ENCODE peak calls at places on chromosome 14, in ten cellular contexts. A is right atrium auricular region, Q is stomach, H is IMR-90, V is A549, X is foreskin fibroblast, I is brain microvascular endothelial cell, D is GM06990, R is cardiac fibroblast, L is dorsolateral prefrontal cortex. J is an unnamed sample.

GRCh38 chr14:20347747-20348146 is 4.3 kb downstream of the PARP2 start:
- DNase-seq in A (no peak), Q (no peak), H (no peak), V (no peak), X (no peak), I (no peak), D (no peak), R (no peak), L (no peak), J (no peak)

GRCh38 chr14:71362282-71362681 is 455.0 kb downstream of the PCNX1 start:
- DNase-seq in A (no peak), Q (no peak), H (no peak), V (no peak), X (no peak), I (no peak), D (no peak), R (no peak), L (no peak), J (no peak)

GRCh38 chr14:42490536-42490935 is 883.9 kb downstream of the LRFN5 start:
- DNase-seq in A (no peak), Q (no peak), H (peak), V (no peak), X (peak), I (no peak), D (no peak), R (peak), L (no peak), J (no peak)

GRCh38 chr14:104749111-104749649 is 3.8 kb upstream of the SIVA1 start:
- DNase-seq in A (no peak), Q (no peak), H (peak), V (no peak), X (peak), I (no peak), D (no peak), R (no peak), L (peak), J (no peak)

GRCh38 chr14:88551936-88552565 is 2.8 kb downstream of the PTPN21 start:
- DNase-seq in A (no peak), Q (no peak), H (peak), V (no peak), X (peak), I (no peak), D (no peak), R (peak), L (peak), J (peak)

GRCh38 chr14:31207287-31207745 is 277 bp downstream of the HECTD1 start:
- DNase-seq in A (peak), Q (no peak), H (no peak), V (no peak), X (no peak), I (no peak), D (no peak), R (no peak), L (no peak), J (no peak)

GRCh38 chr14:65961004-65961403 is 525.2 kb upstream of the CCDC196 start:
- DNase-seq in A (peak), Q (peak), H (peak), V (peak), X (peak), I (peak), D (peak), R (peak), L (no peak), J (peak)

GRCh38 chr14:54348923-54349615 is 47.7 kb upstream of the CDKN3 start:
- DNase-seq in A (peak), Q (no peak), H (peak), V (no peak), X (peak), I (peak), D (no peak), R (peak), L (peak), J (peak)

GRCh38 chr14:41235466-41235865 is 371.2 kb upstream of the LRFN5 start:
- DNase-seq in A (no peak), Q (no peak), H (no peak), V (no peak), X (no peak), I (no peak), D (no peak), R (no peak), L (no peak), J (no peak)

GRCh38 chr14:67077914-67078313 is 111.3 kb upstream of the GARIN2 start:
- DNase-seq in A (no peak), Q (no peak), H (peak), V (no peak), X (peak), I (no peak), D (no peak), R (no peak), L (no peak), J (no peak)

GRCh38 chr14:61537567-61538463 is 157.5 kb upstream of the HIF1A start:
- DNase-seq in A (no peak), Q (peak), H (peak), V (peak), X (peak), I (peak), D (no peak), R (peak), L (no peak), J (peak)

GRCh38 chr14:32078794-32079663 is 1.9 kb downstream of the ARHGAP5 start:
- DNase-seq in A (no peak), Q (no peak), H (peak), V (peak), X (peak), I (peak), D (no peak), R (peak), L (no peak), J (peak)

GRCh38 chr14:89231426-89232113 is 185.5 kb downstream of the FOXN3 start:
- DNase-seq in A (no peak), Q (no peak), H (no peak), V (no peak), X (no peak), I (no peak), D (no peak), R (no peak), L (no peak), J (no peak)

GRCh38 chr14:106029959-106030358 is 503.6 kb downstream of the TMEM121 start:
- DNase-seq in A (no peak), Q (no peak), H (no peak), V (no peak), X (no peak), I (no peak), D (no peak), R (no peak), L (no peak), J (no peak)

GRCh38 chr14:35576856-35577255 is 42.9 kb downstream of the INSM2 start:
- DNase-seq in A (no peak), Q (no peak), H (no peak), V (no peak), X (no peak), I (no peak), D (no peak), R (no peak), L (no peak), J (no peak)

GRCh38 chr14:54462048-54462447 is 20.9 kb upstream of the CNIH1 start:
- DNase-seq in A (no peak), Q (no peak), H (no peak), V (no peak), X (peak), I (no peak), D (no peak), R (peak), L (no peak), J (no peak)

GRCh38 chr14:95431199-95432145 is 85.0 kb downstream of the SYNE3 start:
- DNase-seq in A (no peak), Q (no peak), H (peak), V (peak), X (peak), I (peak), D (no peak), R (peak), L (no peak), J (peak)

GRCh38 chr14:61103541-61104339 is 122.7 kb downstream of the SLC38A6 start:
- DNase-seq in A (peak), Q (no peak), H (peak), V (peak), X (peak), I (peak), D (peak), R (peak), L (no peak), J (peak)

DNA sequence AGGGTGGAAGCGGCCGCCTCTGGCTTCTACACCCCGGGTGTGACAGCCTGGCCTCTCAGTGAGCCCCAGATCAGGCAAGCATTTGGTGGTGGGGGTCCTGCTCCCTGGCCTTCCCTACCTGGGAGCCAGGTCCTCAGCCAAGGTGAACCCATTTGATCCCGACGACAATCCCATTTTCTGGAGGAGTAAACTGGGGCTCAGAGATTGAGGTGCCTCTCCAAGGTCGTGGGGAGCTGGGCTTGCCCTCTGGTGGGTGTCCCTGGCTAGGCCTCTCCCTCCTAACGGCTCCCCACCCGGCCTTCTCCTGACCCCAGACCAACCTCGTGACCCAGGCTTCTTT is 2.7 kb upstream of the EXOC3L4 start:
- DNase-seq in A (no peak), Q (no peak), H (no peak), V (no peak), X (no peak), I (no peak), D (no peak), R (no peak), L (no peak), J (no peak)
- TF ChIP-seq CTCF in A (no peak), Q (peak), H (no peak), V (no peak), X (peak), I (no peak), D (no peak), R (no peak), L (no peak), J (no peak)

GRCh38 chr14:100223332-100224171 is 15.4 kb upstream of the YY1 start:
- DNase-seq in A (no peak), Q (no peak), H (peak), V (no peak), X (peak), I (no peak), D (no peak), R (no peak), L (no peak), J (peak)

GRCh38 chr14:100225169-100225568 is 13.8 kb upstream of the YY1 start:
- DNase-seq in A (no peak), Q (no peak), H (no peak), V (no peak), X (no peak), I (no peak), D (no peak), R (no peak), L (no peak), J (no peak)

GRCh38 chr14:100224229-100224628 is 14.7 kb upstream of the YY1 start:
- DNase-seq in A (no peak), Q (no peak), H (no peak), V (no peak), X (no peak), I (no peak), D (no peak), R (no peak), L (no peak), J (no peak)

GRCh38 chr14:100221419-100222218 is 17.3 kb upstream of the YY1 start:
- DNase-seq in A (peak), Q (peak), H (peak), V (no peak), X (peak), I (peak), D (peak), R (peak), L (no peak), J (peak)

DNA sequence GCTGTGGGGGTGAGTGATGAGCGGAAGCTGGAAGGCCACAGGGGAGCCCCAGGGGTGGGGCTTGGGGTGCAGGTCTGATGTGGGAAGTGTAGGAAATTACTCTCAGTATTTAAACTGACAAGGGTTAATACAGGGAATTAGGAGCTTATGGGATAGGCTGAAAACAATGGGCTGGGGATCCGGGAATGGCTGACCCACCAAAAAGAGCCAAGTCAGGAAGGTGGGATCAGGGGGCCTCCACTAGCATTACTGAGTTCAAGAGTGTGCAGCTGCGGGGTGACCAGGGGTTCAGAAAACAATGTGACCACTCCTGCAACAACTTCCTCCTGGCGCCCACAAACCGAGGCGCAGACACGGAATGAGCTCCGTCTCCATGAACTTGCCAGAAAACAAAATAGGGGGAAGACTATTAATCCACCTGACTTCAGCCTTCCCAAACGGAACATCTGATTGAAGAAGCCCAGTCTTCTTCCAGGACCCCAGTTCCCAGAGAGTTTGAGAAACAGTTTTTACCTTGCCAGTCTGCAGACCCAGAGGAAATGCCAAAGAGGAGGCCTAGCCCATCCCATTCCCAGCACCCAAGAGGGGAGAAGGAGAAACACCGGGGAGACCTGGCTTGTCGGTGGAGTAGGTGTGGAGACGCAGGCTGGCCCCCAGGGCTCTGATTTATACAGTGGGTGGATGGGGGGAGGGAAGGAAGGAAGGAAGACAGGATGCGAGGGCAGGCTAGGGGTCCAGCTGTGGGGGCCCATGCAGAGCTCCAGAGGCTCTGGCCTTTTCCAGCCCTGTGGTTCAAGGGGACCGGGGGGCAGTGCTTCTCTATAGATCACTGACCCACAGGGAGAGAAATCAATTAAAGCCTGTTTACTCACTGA is 16.5 kb upstream of the YY1 start:
- DNase-seq in A (no peak), Q (no peak), H (no peak), V (no peak), X (no peak), I (no peak), D (no peak), R (no peak), L (no peak), J (no peak)
- H3K4me3 ChIP-seq in A (peak), Q (peak), H (no peak), V (no peak), X (peak), I (peak), D (peak), R (peak), L (peak), J (peak)

GRCh38 chr14:39035336-39035735 is 67.7 kb downstream of the SEC23A start:
- DNase-seq in A (no peak), Q (no peak), H (no peak), V (no peak), X (no peak), I (no peak), D (no peak), R (no peak), L (no peak), J (no peak)

GRCh38 chr14:39038542-39038941 is 64.5 kb downstream of the SEC23A start:
- DNase-seq in A (no peak), Q (no peak), H (no peak), V (no peak), X (no peak), I (no peak), D (no peak), R (no peak), L (no peak), J (no peak)

GRCh38 chr14:39033371-39033770 is 69.7 kb downstream of the SEC23A start:
- DNase-seq in A (no peak), Q (no peak), H (peak), V (no peak), X (no peak), I (peak), D (no peak), R (peak), L (no peak), J (no peak)

GRCh38 chr14:39036760-39037159 is 66.3 kb downstream of the SEC23A start:
- DNase-seq in A (no peak), Q (no peak), H (no peak), V (no peak), X (no peak), I (no peak), D (no peak), R (no peak), L (no peak), J (no peak)

DNA sequence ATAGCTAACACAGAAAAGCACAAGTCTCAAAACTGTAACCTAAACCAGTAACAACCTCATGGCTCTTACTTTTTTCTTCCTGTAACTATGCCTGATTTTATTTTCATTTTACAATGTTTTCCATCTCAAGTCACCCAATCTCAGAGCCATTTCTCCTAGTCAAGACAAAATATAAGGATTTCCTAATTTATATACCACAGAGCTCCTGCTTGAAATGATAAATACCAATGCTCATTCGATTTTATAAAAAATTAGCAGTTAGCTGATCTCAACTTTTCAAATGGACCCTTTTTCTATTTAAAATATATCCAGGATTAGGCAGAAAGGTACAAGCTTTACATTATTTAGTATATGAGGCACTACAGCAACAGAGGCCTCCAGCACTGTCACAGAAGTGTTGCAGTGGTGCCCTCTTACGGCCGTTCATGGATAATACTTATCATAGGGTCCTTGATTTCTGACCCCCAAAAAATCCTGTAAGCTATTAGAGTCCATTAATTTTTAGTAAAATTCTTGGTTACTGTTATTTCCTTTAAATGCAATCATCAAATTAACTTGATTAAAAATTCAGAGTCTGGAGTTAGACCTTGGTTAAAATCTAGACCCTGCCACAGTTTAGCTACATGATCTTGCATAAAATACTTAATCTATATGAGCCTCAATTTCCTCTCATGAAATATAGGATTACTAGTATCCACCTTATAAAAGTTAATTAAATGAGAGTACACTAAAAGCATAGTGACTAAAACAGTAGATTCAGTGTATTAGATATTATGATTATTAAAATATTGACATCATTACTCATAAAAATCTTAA is 68.3 kb downstream of the SEC23A start:
- DNase-seq in A (no peak), Q (no peak), H (no peak), V (peak), X (peak), I (no peak), D (no peak), R (peak), L (no peak), J (no peak)
- TF ChIP-seq CTCF in A (peak), Q (peak), H (peak), V (peak), X (peak), I (peak), D (no peak), R (peak), L (peak), J (peak)

GRCh38 chr14:49581961-49582210 is 4.3 kb downstream of the RPS29 start:
- DNase-seq in A (no peak), Q (no peak), H (no peak), V (no peak), X (no peak), I (no peak), D (no peak), R (no peak), L (no peak), J (no peak)

GRCh38 chr14:49584058-49584457 is 2.1 kb downstream of the RPS29 start:
- DNase-seq in A (no peak), Q (no peak), H (no peak), V (no peak), X (no peak), I (no peak), D (no peak), R (no peak), L (no peak), J (no peak)

GRCh38 chr14:49582211-49582977 is 3.8 kb downstream of the RPS29 start:
- DNase-seq in A (no peak), Q (no peak), H (no peak), V (no peak), X (peak), I (no peak), D (no peak), R (no peak), L (no peak), J (no peak)

GRCh38 chr14:49581209-49581960 is 4.8 kb downstream of the RPS29 start:
- DNase-seq in A (no peak), Q (no peak), H (no peak), V (no peak), X (no peak), I (no peak), D (no peak), R (no peak), L (no peak), J (no peak)

DNA sequence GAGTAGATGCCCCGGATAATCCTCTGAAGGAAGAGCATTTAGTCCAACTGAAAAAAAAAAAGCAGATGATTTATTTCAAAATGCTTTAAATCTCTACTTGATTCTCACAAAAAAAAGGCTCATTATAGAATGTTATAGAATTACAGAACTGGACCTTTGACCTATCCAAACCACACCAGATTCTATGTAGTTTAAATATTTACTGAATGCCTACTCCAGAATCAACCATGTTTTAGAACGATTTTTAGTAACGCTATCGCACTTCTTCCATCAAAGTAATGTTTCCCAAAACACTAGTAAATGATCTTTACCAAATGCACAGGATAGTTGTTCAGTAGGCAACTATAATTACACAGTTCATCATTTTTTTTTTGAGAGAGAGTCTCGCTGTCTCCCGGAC is 2.6 kb downstream of the RPS29 start:
- DNase-seq in A (no peak), Q (no peak), H (peak), V (no peak), X (no peak), I (no peak), D (no peak), R (no peak), L (no peak), J (no peak)
- H3K4me3 ChIP-seq in A (no peak), Q (peak), H (peak), V (peak), X (peak), I (peak), D (peak), R (no peak), L (no peak), J (peak)

DNA sequence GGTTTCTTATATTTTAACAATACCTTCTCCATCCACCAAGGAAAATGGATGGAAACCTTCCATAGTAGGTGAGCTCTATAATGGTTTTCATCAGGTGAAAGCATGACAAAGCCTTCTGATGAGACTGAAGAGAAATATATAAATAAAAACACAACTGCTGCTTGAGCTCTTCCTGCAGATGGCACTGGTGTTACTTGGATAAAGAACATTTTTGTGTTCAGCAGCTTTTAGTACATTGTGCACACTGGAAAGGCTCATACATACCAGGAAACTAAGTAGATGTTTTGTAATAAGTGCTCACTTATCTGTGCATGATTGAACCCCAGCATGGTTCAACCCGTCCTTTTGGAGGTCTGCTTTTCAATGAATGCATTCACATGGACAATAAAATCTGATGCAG is 357.3 kb upstream of the MIS18BP1 start:
- DNase-seq in A (no peak), Q (no peak), H (no peak), V (peak), X (peak), I (peak), D (no peak), R (peak), L (no peak), J (peak)
- TF ChIP-seq CTCF in A (no peak), Q (no peak), H (peak), V (no peak), X (no peak), I (peak), D (no peak), R (peak), L (peak), J (no peak)

J was measured in fibroblast of villous mesenchyme.